ENCODE peak calls at places on chromosome 7, in eight cellular contexts. B is HepG2, R is neural progenitor cell, L is PC-9, X is A549, C is K562, S is fibroblast of lung, E is OCI-LY7. H is an unnamed sample.

GRCh38 chr7:87702326-87702725 is 74.1 kb downstream of the RUNDC3B start:
- DNase-seq in B (no peak), R (no peak), L (no peak), X (no peak), C (no peak), S (peak), E (no peak), H (peak)

GRCh38 chr7:99605527-99605926 is 7.5 kb downstream of the TMEM225B start:
- DNase-seq in B (no peak), R (no peak), L (no peak), X (no peak), C (no peak), S (no peak), E (no peak), H (no peak)

GRCh38 chr7:67823345-67823744 is 826.7 kb downstream of the TYW1 start:
- DNase-seq in B (no peak), R (no peak), L (no peak), X (peak), C (no peak), S (peak), E (no peak), H (no peak)

GRCh38 chr7:96694082-96694481 is 15.6 kb downstream of the SEM1 start:
- DNase-seq in B (no peak), R (no peak), L (no peak), X (no peak), C (no peak), S (no peak), E (no peak), H (no peak)

GRCh38 chr7:88806280-88807037 is 10.9 kb upstream of the TEX47 start:
- DNase-seq in B (no peak), R (no peak), L (no peak), X (no peak), C (no peak), S (no peak), E (no peak), H (no peak)

GRCh38 chr7:25069900-25070443 is 55.1 kb downstream of the CYCS start:
- DNase-seq in B (peak), R (peak), L (peak), X (peak), C (peak), S (peak), E (peak), H (peak)

GRCh38 chr7:147053761-147054160 is 937.2 kb downstream of the CNTNAP2 start:
- DNase-seq in B (no peak), R (no peak), L (no peak), X (no peak), C (no peak), S (no peak), E (no peak), H (no peak)

GRCh38 chr7:117686311-117686935 is 186.8 kb downstream of the CTTNBP2 start:
- DNase-seq in B (no peak), R (peak), L (no peak), X (no peak), C (no peak), S (no peak), E (no peak), H (no peak)

GRCh38 chr7:158492372-158492771 is 95.3 kb downstream of the PTPRN2 start:
- DNase-seq in B (no peak), R (no peak), L (no peak), X (no peak), C (no peak), S (no peak), E (no peak), H (no peak)

GRCh38 chr7:158495780-158496179 is 91.8 kb downstream of the PTPRN2 start:
- DNase-seq in B (peak), R (peak), L (no peak), X (peak), C (no peak), S (no peak), E (peak), H (no peak)

GRCh38 chr7:158494643-158495042 is 93.0 kb downstream of the PTPRN2 start:
- DNase-seq in B (no peak), R (no peak), L (no peak), X (no peak), C (no peak), S (no peak), E (no peak), H (no peak)

GRCh38 chr7:158495256-158495655 is 92.4 kb downstream of the PTPRN2 start:
- DNase-seq in B (no peak), R (peak), L (no peak), X (no peak), C (no peak), S (no peak), E (peak), H (no peak)

DNA sequence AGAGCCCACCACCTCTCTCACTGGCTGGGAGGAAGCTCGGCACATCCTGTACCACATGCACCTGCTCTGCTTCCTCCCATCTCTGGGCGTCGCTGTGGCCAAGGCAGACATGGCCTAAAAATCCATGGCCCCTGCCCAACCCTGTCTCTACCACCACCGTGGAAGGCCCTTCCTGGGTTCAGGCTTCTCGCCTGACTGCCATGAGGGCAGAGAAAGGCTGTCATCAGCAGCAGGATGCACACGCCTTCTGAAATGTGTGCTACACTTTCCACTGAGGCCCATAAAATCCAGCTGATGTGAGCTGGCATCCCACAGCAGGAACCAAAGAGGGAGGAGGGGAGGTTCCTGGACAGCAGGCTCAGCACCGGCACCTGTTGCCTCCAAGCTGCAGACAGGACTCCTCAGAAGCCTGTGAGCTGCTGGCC is 93.4 kb downstream of the PTPRN2 start:
- DNase-seq in B (no peak), R (peak), L (no peak), X (peak), C (peak), S (no peak), E (peak), H (no peak)
- TF ChIP-seq CTCF in B (peak), R (peak), L (peak), X (peak), C (peak), S (no peak), E (peak), H (no peak)

GRCh38 chr7:43572516-43573049 is 10.3 kb upstream of the STK17A start:
- DNase-seq in B (no peak), R (no peak), L (peak), X (peak), C (peak), S (peak), E (no peak), H (peak)

GRCh38 chr7:43565786-43566185 is 17.1 kb upstream of the STK17A start:
- DNase-seq in B (no peak), R (no peak), L (no peak), X (no peak), C (no peak), S (no peak), E (no peak), H (no peak)

GRCh38 chr7:43570688-43571365 is 12.1 kb upstream of the STK17A start:
- DNase-seq in B (no peak), R (no peak), L (no peak), X (no peak), C (no peak), S (peak), E (no peak), H (peak)

GRCh38 chr7:43568529-43568928 is 14.4 kb upstream of the STK17A start:
- DNase-seq in B (no peak), R (no peak), L (no peak), X (no peak), C (no peak), S (peak), E (no peak), H (peak)

DNA sequence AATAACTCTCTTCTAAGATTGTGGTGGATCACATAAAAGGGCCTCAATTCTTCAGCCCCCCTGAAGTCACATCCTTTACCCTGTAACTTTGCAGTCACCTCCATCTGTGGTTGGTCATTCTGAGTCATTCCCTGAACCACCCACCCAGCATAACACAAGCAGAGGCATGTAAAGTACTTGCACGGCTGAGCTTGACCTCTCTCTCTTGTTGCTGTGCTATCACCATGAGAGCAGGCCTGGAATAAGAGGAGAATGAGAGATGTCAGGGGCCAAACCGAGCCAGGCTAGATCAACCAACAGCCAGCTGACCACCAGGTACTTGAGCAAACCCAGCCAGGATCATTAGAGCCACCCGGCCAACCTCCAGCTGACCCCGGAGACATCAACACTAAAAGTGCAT is 13.5 kb upstream of the STK17A start:
- DNase-seq in B (no peak), R (no peak), L (no peak), X (no peak), C (no peak), S (peak), E (no peak), H (peak)
- H3K4me2 ChIP-seq in B (no peak), R (no peak), L (no peak), X (no peak), C (no peak), S (no peak), E (no peak), H (peak)

DNA sequence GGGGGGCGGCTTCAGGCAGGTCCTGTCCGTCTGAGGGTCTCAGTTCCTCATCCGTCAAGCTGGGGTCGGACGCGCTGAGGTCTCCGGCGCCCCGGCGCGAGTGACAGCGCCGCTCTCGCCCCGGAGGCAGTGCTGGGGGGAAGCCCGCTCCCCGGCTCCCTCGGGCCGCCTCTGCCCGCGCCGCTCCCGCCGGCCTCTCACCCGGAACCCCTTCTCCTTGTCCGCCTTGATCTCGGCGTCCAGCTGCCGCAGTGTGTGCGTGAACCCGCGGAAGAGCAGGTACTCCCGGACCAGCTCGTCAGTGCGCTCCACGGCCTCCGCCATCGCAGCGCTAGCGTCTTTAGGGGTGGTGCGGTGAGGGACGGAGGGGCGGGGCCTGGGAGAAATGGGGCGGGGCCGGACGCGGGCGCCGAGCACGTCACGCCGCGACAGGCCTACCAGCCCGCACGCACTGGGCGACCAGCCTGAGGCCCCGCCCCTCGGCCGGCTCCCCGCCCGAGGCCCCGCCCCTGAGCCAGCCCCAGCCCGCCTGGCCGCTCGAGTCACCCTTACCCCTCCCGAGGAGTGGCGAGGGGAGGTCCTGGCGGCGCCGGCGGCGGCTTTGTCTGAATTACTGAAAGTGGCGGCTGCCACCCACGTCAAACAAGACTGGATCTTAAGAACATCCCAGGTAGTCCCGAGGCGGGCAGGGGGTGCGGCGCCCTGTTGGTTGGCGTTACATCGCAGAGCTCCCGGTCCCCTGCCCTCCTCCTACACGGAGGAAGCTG is at the start of gene WDR91:
- DNase-seq in B (peak), R (peak), L (peak), X (peak), C (peak), S (peak), E (peak), H (peak)
- TF ChIP-seq CTCF in B (peak), R (peak), L (no peak), X (peak), C (peak), S (no peak), E (peak), H (no peak)

GRCh38 chr7:154579711-154580110 is 423.2 kb downstream of the PAXIP1 start:
- DNase-seq in B (no peak), R (no peak), L (no peak), X (no peak), C (no peak), S (no peak), E (no peak), H (no peak)

GRCh38 chr7:154587812-154588211 is 415.1 kb downstream of the PAXIP1 start:
- DNase-seq in B (no peak), R (no peak), L (no peak), X (no peak), C (no peak), S (no peak), E (no peak), H (no peak)

GRCh38 chr7:154581251-154581890 is 421.6 kb downstream of the PAXIP1 start:
- DNase-seq in B (no peak), R (no peak), L (no peak), X (no peak), C (no peak), S (no peak), E (no peak), H (no peak)

GRCh38 chr7:154583454-154583853 is 419.5 kb downstream of the PAXIP1 start:
- DNase-seq in B (no peak), R (no peak), L (no peak), X (no peak), C (no peak), S (no peak), E (no peak), H (no peak)

GRCh38 chr7:154584352-154585252 is 418.3 kb downstream of the PAXIP1 start:
- DNase-seq in B (no peak), R (peak), L (no peak), X (peak), C (peak), S (peak), E (no peak), H (peak)
- H3K4me2 ChIP-seq in B (no peak), R (no peak), L (no peak), X (no peak), C (no peak), S (no peak), E (no peak), H (peak)

GRCh38 chr7:26278769-26279168 is 12.9 kb upstream of the SNX10 start:
- DNase-seq in B (peak), R (no peak), L (peak), X (peak), C (no peak), S (peak), E (peak), H (no peak)
- TF ChIP-seq CTCF in B (peak), R (no peak), L (peak), X (peak), C (peak), S (no peak), E (peak), H (no peak)

GRCh38 chr7:22411977-22412693 is 55.2 kb upstream of the RAPGEF5 start:
- DNase-seq in B (no peak), R (no peak), L (no peak), X (no peak), C (no peak), S (no peak), E (no peak), H (no peak)
- H3K4me2 ChIP-seq in B (no peak), R (no peak), L (no peak), X (no peak), C (no peak), S (no peak), E (no peak), H (no peak)

GRCh38 chr7:74164985-74165456 is 9.1 kb upstream of the EIF4H start:
- DNase-seq in B (no peak), R (peak), L (no peak), X (peak), C (peak), S (peak), E (no peak), H (no peak)
- TF ChIP-seq CTCF in B (peak), R (peak), L (peak), X (peak), C (peak), S (peak), E (peak), H (peak)